ENCODE peak calls at places on chromosomes 11 and 22, in four cellular contexts. N is right lobe of liver, G is NCI-H1436, L is GM12865. W is an unnamed sample.

GRCh38 chr22:39013923-39014722 is at the start of gene APOBEC3C:
- DNase-seq in N (peak), G (peak), L (peak), W (no peak)

GRCh38 chr11:94664336-94664735 is 97.2 kb downstream of the PIWIL4 start:
- DNase-seq in N (no peak), G (no peak), L (no peak), W (no peak)

GRCh38 chr11:63998558-63999348 is 12.5 kb downstream of the OTUB1 start:
- DNase-seq in N (no peak), G (no peak), L (no peak), W (no peak)

GRCh38 chr11:19714387-19715363 is 2.0 kb downstream of the NAV2 start:
- DNase-seq in N (peak), G (no peak), L (no peak), W (no peak)

GRCh38 chr22:37243402-37244113 is 511 bp downstream of the RAC2 start:
- DNase-seq in N (no peak), G (no peak), L (no peak), W (no peak)

GRCh38 chr22:30823015-30823370 is 128.3 kb downstream of the OSBP2 start:
- DNase-seq in N (no peak), G (no peak), L (no peak), W (no peak)

GRCh38 chr11:9351956-9352355 is 32.5 kb upstream of the IPO7 start:
- DNase-seq in N (no peak), G (no peak), L (no peak), W (no peak)

GRCh38 chr11:65558785-65559509 is 788 bp upstream of the LTBP3 start:
- DNase-seq in N (peak), G (no peak), L (no peak), W (no peak)

GRCh38 chr11:122363306-122363705 is 247.3 kb upstream of the BLID start:
- DNase-seq in N (no peak), G (no peak), L (no peak), W (no peak)

GRCh38 chr22:20606784-20607128 is 99.3 kb downstream of the MED15 start:
- DNase-seq in N (no peak), G (no peak), L (no peak), W (no peak)

GRCh38 chr11:14320020-14320419 is 39.0 kb downstream of the RRAS2 start:
- DNase-seq in N (no peak), G (no peak), L (peak), W (no peak)

GRCh38 chr11:93063101-93063500 is 93.7 kb downstream of the MTNR1B start:
- DNase-seq in N (no peak), G (no peak), L (no peak), W (no peak)

GRCh38 chr22:49567894-49568750 is 259.6 kb downstream of the BRD1 start:
- DNase-seq in N (peak), G (no peak), L (no peak), W (no peak)

GRCh38 chr22:22348127-22348814 is 103.7 kb downstream of the VPREB1 start:
- DNase-seq in N (no peak), G (peak), L (peak), W (no peak)

GRCh38 chr11:78562398-78562797 is 12.3 kb downstream of the NARS2 start:
- DNase-seq in N (no peak), G (no peak), L (no peak), W (no peak)

GRCh38 chr11:70799386-70799785 is 401.1 kb downstream of the CTTN start:
- DNase-seq in N (no peak), G (no peak), L (no peak), W (no peak)

GRCh38 chr11:133619973-133620372 is 87.7 kb upstream of the OPCML start:
- DNase-seq in N (no peak), G (no peak), L (peak), W (no peak)

GRCh38 chr11:77139201-77139600 is 11.2 kb downstream of the MYO7A start:
- DNase-seq in N (no peak), G (no peak), L (no peak), W (no peak)

GRCh38 chr22:27419473-27419872 is 382.1 kb downstream of the MN1 start:
- DNase-seq in N (no peak), G (no peak), L (no peak), W (no peak)